ENCODE peak calls at places on chromosome 18, in five cellular contexts. O is foreskin fibroblast, K is HFF-Myc, Q is fibroblast of villous mesenchyme, B is cardiac fibroblast. D is an unnamed sample.

GRCh38 chr18:62763101-62763521 is 47.8 kb downstream of the PHLPP1 start:
- DNase-seq in O (no peak), K (no peak), Q (no peak), B (no peak), D (no peak)

GRCh38 chr18:49849331-49850217 is 36.2 kb upstream of the ACAA2 start:
- DNase-seq in O (peak), K (peak), Q (peak), B (peak), D (peak)

GRCh38 chr18:35526476-35527120 is 28.8 kb upstream of the INO80C start:
- DNase-seq in O (peak), K (no peak), Q (peak), B (peak), D (peak)

GRCh38 chr18:51907687-51908597 is 432.1 kb upstream of the DCC start:
- DNase-seq in O (no peak), K (no peak), Q (no peak), B (no peak), D (no peak)

GRCh38 chr18:35642802-35643201 is 61.3 kb downstream of the GALNT1 start:
- DNase-seq in O (peak), K (no peak), Q (no peak), B (peak), D (no peak)

GRCh38 chr18:61764381-61764780 is 128.4 kb downstream of the RNF152 start:
- DNase-seq in O (no peak), K (no peak), Q (peak), B (no peak), D (no peak)

GRCh38 chr18:5103693-5104092 is 93.4 kb downstream of the AKAIN1 start:
- DNase-seq in O (no peak), K (no peak), Q (no peak), B (no peak), D (no peak)

GRCh38 chr18:28823506-28824182 is 646.7 kb upstream of the CDH2 start:
- DNase-seq in O (peak), K (no peak), Q (no peak), B (peak), D (peak)

GRCh38 chr18:72360628-72361027 is 183.5 kb downstream of the CBLN2 start:
- DNase-seq in O (no peak), K (no peak), Q (no peak), B (no peak), D (no peak)

GRCh38 chr18:49381267-49381865 is 79.1 kb downstream of the DYM start:
- DNase-seq in O (no peak), K (no peak), Q (no peak), B (no peak), D (no peak)

GRCh38 chr18:51399491-51400122 is 202.1 kb upstream of the MEX3C start:
- DNase-seq in O (no peak), K (no peak), Q (peak), B (no peak), D (peak)

GRCh38 chr18:75247041-75247551 is 36.5 kb downstream of the TSHZ1 start:
- DNase-seq in O (peak), K (no peak), Q (peak), B (peak), D (peak)

GRCh38 chr18:49024408-49024807 is 73.6 kb upstream of the SMAD7 start:
- DNase-seq in O (no peak), K (no peak), Q (no peak), B (no peak), D (no peak)

GRCh38 chr18:46338761-46339160 is 234.6 kb downstream of the HAUS1 start:
- DNase-seq in O (no peak), K (no peak), Q (no peak), B (no peak), D (no peak)

GRCh38 chr18:60070631-60071030 is 170.8 kb downstream of the PMAIP1 start:
- DNase-seq in O (peak), K (no peak), Q (no peak), B (peak), D (no peak)

GRCh38 chr18:62634991-62635630 is 80.2 kb upstream of the PHLPP1 start:
- DNase-seq in O (peak), K (no peak), Q (no peak), B (no peak), D (no peak)

GRCh38 chr18:36697905-36698304 is 130.9 kb downstream of the TPGS2 start:
- DNase-seq in O (peak), K (no peak), Q (peak), B (peak), D (peak)

GRCh38 chr18:23722646-23723045 is 33.4 kb downstream of the LAMA3 start:
- DNase-seq in O (peak), K (no peak), Q (peak), B (peak), D (peak)

GRCh38 chr18:54671291-54671881 is 80.3 kb downstream of the DYNAP start:
- DNase-seq in O (peak), K (no peak), Q (peak), B (peak), D (peak)

GRCh38 chr18:48725596-48725995 is 186.8 kb downstream of the CTIF start:
- DNase-seq in O (no peak), K (no peak), Q (no peak), B (no peak), D (no peak)

GRCh38 chr18:74836296-74837139 is 238.8 kb downstream of the ZNF407 start:
- DNase-seq in O (peak), K (no peak), Q (no peak), B (peak), D (peak)

GRCh38 chr18:37179384-37179783 is 350.5 kb downstream of the KIAA1328 start:
- DNase-seq in O (no peak), K (no peak), Q (no peak), B (no peak), D (no peak)

GRCh38 chr18:63119647-63120046 is 199.9 kb downstream of the BCL2 start:
- DNase-seq in O (peak), K (peak), Q (peak), B (peak), D (peak)

GRCh38 chr18:32337821-32338220 is 132.9 kb downstream of the GAREM1 start:
- DNase-seq in O (no peak), K (no peak), Q (no peak), B (no peak), D (no peak)

GRCh38 chr18:22813648-22814328 is 119.3 kb upstream of the RBBP8 start:
- DNase-seq in O (peak), K (no peak), Q (peak), B (peak), D (peak)

GRCh38 chr18:34729264-34729663 is 19.2 kb downstream of the DTNA start:
- DNase-seq in O (peak), K (no peak), Q (peak), B (peak), D (peak)

GRCh38 chr18:12394428-12394827 is 13.3 kb upstream of the PRELID3A start:
- DNase-seq in O (peak), K (no peak), Q (no peak), B (no peak), D (peak)

GRCh38 chr18:487371-487770 is 13.1 kb downstream of the COLEC12 start:
- DNase-seq in O (peak), K (no peak), Q (no peak), B (no peak), D (no peak)

GRCh38 chr18:68262697-68263293 is 452.1 kb downstream of the TMX3 start:
- DNase-seq in O (peak), K (no peak), Q (peak), B (peak), D (peak)

GRCh38 chr18:9869713-9870430 is 15.9 kb upstream of the TXNDC2 start:
- DNase-seq in O (peak), K (peak), Q (peak), B (peak), D (peak)
- H3K4me3 ChIP-seq in O (no peak), K (no peak), Q (no peak), B (no peak), D (no peak)

GRCh38 chr18:58302811-58303210 is 258.8 kb downstream of the NEDD4L start:
- DNase-seq in O (no peak), K (no peak), Q (no peak), B (no peak), D (no peak)
- TF ChIP-seq CTCF in O (no peak), K (no peak), Q (no peak), B (no peak), D (no peak)

DNA sequence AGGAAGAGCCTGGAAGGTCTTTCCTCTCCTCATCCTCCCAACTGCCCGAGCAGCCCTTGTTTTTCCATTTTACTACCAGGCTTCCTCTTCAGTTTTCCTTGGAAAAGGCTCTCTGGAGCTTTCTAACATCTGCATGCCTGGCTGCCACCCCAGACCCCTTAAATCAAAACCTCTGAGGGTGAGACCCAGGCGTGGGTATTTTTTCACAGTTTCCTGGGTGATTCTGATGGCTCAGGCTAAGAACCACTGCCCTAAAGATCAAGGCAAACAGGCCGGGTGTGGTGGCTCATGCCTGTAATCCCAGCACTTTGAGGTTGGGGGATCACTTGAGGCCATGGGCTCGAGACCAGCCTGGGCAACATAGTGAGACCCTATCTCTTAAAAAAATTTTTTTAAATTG is 35.4 kb downstream of the EMILIN2 start:
- DNase-seq in O (no peak), K (no peak), Q (no peak), B (no peak), D (no peak)
- H3K4me3 ChIP-seq in O (no peak), K (no peak), Q (no peak), B (no peak), D (no peak)

DNA sequence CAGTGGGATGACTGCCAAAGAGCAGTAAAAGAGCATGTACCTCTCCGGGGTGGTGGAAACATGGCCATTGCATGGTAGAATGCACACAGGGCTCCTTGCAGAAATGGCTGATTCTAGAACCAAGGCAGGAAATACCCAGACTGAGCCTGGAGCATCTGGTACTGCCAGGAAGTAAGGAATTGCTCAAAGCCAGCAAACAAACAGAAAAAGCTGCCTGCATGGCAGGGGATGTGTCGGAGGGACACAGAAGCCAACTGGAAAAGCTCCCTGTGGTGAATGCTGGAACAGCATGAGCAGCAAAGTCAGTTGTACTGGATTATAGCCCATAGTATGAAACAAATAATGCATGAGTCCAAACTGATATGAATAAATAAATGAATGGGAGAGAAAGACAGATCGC is 78.0 kb upstream of the NFATC1 start:
- DNase-seq in O (no peak), K (no peak), Q (no peak), B (no peak), D (peak)
- TF ChIP-seq CTCF in O (no peak), K (no peak), Q (no peak), B (no peak), D (peak)

DNA sequence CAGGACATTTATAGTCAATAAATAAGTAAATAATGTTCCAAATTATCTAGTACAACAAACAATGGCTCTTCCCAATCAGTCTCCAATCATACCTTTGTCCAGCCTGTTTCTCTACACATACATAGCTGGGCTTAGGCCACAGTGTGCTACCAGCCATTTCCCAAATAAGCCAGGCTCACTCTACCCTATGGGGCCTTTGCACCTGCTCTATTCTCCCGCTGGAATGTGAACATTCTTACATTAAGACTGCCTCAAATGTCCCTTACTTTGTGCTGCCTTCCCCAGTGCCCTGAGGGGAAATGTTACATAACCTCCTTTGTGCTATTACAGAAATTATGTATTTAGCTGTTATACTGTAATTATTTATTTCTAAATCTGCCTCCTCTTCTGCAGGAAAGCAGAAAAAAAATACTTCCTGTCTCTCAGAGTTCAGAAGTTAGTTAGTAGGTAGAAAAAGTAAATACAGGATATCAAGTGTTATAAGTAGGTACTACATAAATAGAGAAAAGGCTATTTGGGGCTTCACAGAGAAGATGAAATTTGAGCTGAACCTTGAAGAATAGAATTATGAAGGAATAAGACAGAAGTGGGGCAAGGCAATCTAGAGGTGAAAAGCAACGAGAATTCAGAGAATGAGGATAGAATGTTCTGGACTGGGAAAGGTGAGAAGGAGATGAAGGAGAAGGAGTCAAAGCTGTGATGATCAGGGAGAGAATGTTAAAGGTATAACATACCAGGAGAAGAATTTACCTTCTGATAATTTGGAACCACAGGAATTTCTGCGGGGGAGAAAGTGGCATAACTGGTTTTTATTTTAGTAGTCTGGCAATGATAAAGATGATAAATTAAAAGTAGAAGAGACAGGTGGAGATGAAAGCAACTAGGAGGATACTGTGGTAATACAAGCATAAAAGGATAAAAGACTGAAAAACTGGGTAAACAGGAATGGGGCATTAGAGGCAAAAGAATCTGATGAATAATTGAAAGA is 37.0 kb downstream of the ROCK1 start:
- DNase-seq in O (no peak), K (no peak), Q (no peak), B (no peak), D (no peak)
- H3K4me3 ChIP-seq in O (no peak), K (no peak), Q (no peak), B (no peak), D (no peak)

GRCh38 chr18:42030586-42031182 is 75.7 kb downstream of the PIK3C3 start:
- DNase-seq in O (peak), K (peak), Q (peak), B (peak), D (peak)
- TF ChIP-seq CTCF in O (peak), K (peak), Q (peak), B (peak), D (peak)

GRCh38 chr18:58247363-58247834 is 203.4 kb downstream of the NEDD4L start:
- DNase-seq in O (peak), K (no peak), Q (peak), B (peak), D (peak)
- H3K4me3 ChIP-seq in O (no peak), K (no peak), Q (no peak), B (peak), D (no peak)

GRCh38 chr18:53566622-53567021 is 657.8 kb downstream of the MBD2 start:
- DNase-seq in O (no peak), K (no peak), Q (no peak), B (no peak), D (no peak)

DNA sequence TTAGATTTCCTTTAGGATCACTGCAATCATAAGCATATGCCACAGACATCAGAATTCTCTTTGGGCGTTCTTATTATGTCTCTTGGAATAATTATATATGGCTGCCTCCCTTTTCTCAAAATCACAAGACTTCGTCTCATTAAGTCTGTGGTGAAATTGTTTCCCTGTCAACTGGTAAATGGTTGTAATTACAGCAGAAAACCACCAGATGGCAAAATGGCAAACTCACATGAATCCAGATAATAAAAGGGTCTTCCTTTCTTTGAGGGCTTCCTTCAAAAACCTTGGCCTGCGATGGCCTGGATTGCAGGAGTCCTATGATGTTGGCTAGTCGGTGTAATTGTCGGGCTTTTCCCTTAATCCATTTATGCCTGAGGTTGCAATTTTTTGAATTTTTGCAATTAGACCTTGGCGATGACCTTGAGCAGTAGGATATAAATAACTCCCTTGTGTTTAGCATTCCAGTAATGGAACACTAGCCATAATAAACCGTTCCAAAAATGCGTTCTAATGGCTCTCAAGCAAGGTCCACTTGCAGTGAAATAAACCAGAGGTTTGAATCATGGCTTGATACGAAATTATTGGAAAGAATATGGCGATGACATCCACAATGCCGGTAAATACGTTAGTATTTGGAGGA is 656.4 kb downstream of the MBD2 start:
- DNase-seq in O (peak), K (no peak), Q (peak), B (peak), D (peak)
- TF ChIP-seq CTCF in O (peak), K (peak), Q (peak), B (peak), D (peak)

D was measured in fibroblast of pulmonary artery.